ENCODE peak calls at places on chromosomes 11 and 22, in five cellular contexts. O is HFF-Myc; B is body of pancreas; D is stimulated activated CD8-positive, alpha-beta memory T cell treated with anti-CD3 and anti-CD28 coated beads, Interleukin-7, amount 100 ng/mL, for 24 hours; L is HT1080. M is an unnamed sample.

GRCh38 chr11:69495441-69496201 is 14.2 kb downstream of the LINC01488 start:
- DNase-seq in O (no peak), L (no peak), D (no peak), B (no peak), M (no peak)

GRCh38 chr11:65549088-65549487 is 9.1 kb downstream of the LTBP3 start:
- DNase-seq in L (no peak), B (no peak), D (no peak), O (no peak), M (no peak)

GRCh38 chr11:124740277-124740882 is 638 bp downstream of the NRGN start:
- DNase-seq in D (no peak), L (peak; percentile 63), O (no peak), B (peak; percentile 22), M (peak; percentile 23)

GRCh38 chr11:132590986-132591385 is 941.3 kb downstream of the OPCML start:
- DNase-seq in B (no peak), D (no peak), O (no peak), L (no peak), M (no peak)

GRCh38 chr11:3001496-3001895 is 9.4 kb upstream of the NAP1L4 start:
- DNase-seq in D (no peak), B (peak; percentile 52), L (no peak), O (no peak), M (no peak)

GRCh38 chr11:114087028-114087427 is 27.5 kb downstream of the ZBTB16 start:
- DNase-seq in D (no peak), L (no peak), O (no peak), B (no peak), M (no peak)

GRCh38 chr11:64856382-64857227 is 12.2 kb upstream of the CDC42BPG start:
- DNase-seq in O (no peak), B (peak; percentile 50), L (peak; percentile 98), D (no peak), M (peak; percentile 99)

GRCh38 chr11:27388001-27388400 is 25.0 kb upstream of the CCDC34 start:
- DNase-seq in O (no peak), L (no peak), B (no peak), D (no peak), M (no peak)

GRCh38 chr11:10622957-10623787 is 54.7 kb upstream of the LYVE1 start:
- DNase-seq in O (no peak), B (no peak), L (peak; percentile 10), D (no peak), M (no peak)

GRCh38 chr11:44817207-44817944 is 90.6 kb downstream of the TSPAN18 start:
- DNase-seq in D (no peak), L (peak; percentile 17), O (no peak), B (no peak), M (no peak)

GRCh38 chr11:26623076-26623666 is 51.1 kb upstream of the MUC15 start:
- DNase-seq in O (no peak), B (no peak), L (peak; percentile 40), D (no peak), M (no peak)

GRCh38 chr11:61418136-61418535 is 11.6 kb downstream of the CPSF7 start:
- DNase-seq in B (no peak), L (no peak), O (no peak), D (no peak), M (peak; percentile 21)

GRCh38 chr11:116278076-116278475 is 494.7 kb downstream of the BUD13 start:
- DNase-seq in D (no peak), L (no peak), O (no peak), B (no peak), M (no peak)

GRCh38 chr22:27667121-27667843 is 134.3 kb downstream of the MN1 start:
- DNase-seq in D (no peak), L (no peak), O (no peak), B (no peak), M (no peak)

GRCh38 chr22:29907753-29908515 is 25.0 kb downstream of the MTMR3 start:
- DNase-seq in L (peak; percentile 94), D (no peak), O (peak; percentile 95), B (peak; percentile 91), M (peak; percentile 98)

GRCh38 chr11:78256962-78257361 is 68.2 kb downstream of the USP35 start:
- DNase-seq in L (peak; percentile 66), B (peak; percentile 69), O (no peak), D (no peak), M (no peak)

GRCh38 chr11:43138621-43139140 is 173.1 kb upstream of the API5 start:
- DNase-seq in B (no peak), O (no peak), L (no peak), D (no peak), M (no peak)